ENCODE peak calls at places on chromosome 11, in five cellular contexts. One of them, this sample, is unnamed.

GRCh38 chr11:18692941-18693760 is 5.4 kb upstream of the TMEM86A start:
- DNase-seq in NCI-H1436: no peak
- DNase-seq in NCI-H345: no peak
- DNase-seq in neural crest cell: no peak
- DNase-seq in HFFc6: no peak
- DNase-seq in this sample: no peak

GRCh38 chr11:133900176-133901105 is 55.1 kb upstream of the SPATA19 start:
- DNase-seq in NCI-H1436: no peak
- DNase-seq in neural crest cell: no peak
- DNase-seq in NCI-H345: no peak
- DNase-seq in HFFc6: no peak
- DNase-seq in this sample: no peak

GRCh38 chr11:112368402-112368801 is 107.7 kb upstream of the PLET1 start:
- DNase-seq in neural crest cell: no peak
- DNase-seq in NCI-H345: no peak
- DNase-seq in NCI-H1436: no peak
- DNase-seq in HFFc6: no peak
- DNase-seq in this sample: no peak

GRCh38 chr11:73478737-73479347 is 102.6 kb downstream of the RELT start:
- DNase-seq in HFFc6: peak; percentile 43
- DNase-seq in NCI-H345: peak; percentile 2
- DNase-seq in NCI-H1436: no peak
- DNase-seq in neural crest cell: no peak
- DNase-seq in this sample: peak; percentile 73

GRCh38 chr11:109085708-109086373 is 336.1 kb upstream of the C11orf87 start:
- DNase-seq in neural crest cell: no peak
- DNase-seq in NCI-H1436: no peak
- DNase-seq in HFFc6: no peak
- DNase-seq in NCI-H345: no peak
- DNase-seq in this sample: peak; percentile 30

GRCh38 chr11:75576445-75577049 is 14.5 kb downstream of the SERPINH1 start:
- DNase-seq in NCI-H1436: no peak
- DNase-seq in HFFc6: peak; percentile 53
- DNase-seq in neural crest cell: no peak
- DNase-seq in NCI-H345: no peak
- DNase-seq in this sample: no peak

GRCh38 chr11:100663996-100664395 is 23.1 kb upstream of the ARHGAP42 start:
- DNase-seq in HFFc6: no peak
- DNase-seq in NCI-H1436: no peak
- DNase-seq in neural crest cell: no peak
- DNase-seq in NCI-H345: no peak
- DNase-seq in this sample: no peak

GRCh38 chr11:2944953-2945756 is 15.9 kb upstream of the PHLDA2 start:
- DNase-seq in NCI-H1436: no peak
- DNase-seq in neural crest cell: peak; percentile 50
- DNase-seq in NCI-H345: no peak
- DNase-seq in HFFc6: peak; percentile 83
- DNase-seq in this sample: no peak

GRCh38 chr11:27770576-27770975 is 70.3 kb upstream of the BDNF start:
- DNase-seq in NCI-H1436: no peak
- DNase-seq in NCI-H345: no peak
- DNase-seq in HFFc6: no peak
- DNase-seq in neural crest cell: no peak
- DNase-seq in this sample: no peak

GRCh38 chr11:8709002-8709672 is 26.5 kb downstream of the RPL27A start:
- DNase-seq in neural crest cell: no peak
- DNase-seq in NCI-H345: no peak
- DNase-seq in NCI-H1436: no peak
- DNase-seq in HFFc6: peak; percentile 89
- DNase-seq in this sample: no peak

This sample was measured in RKO.